ENCODE peak calls at places on chromosomes 13 and 19, in eight cellular contexts. One of them, this sample, is unnamed.

GRCh38 chr19:17309962-17310461 is 649 bp downstream of the DDA1 start:
- DNase-seq in NT2/D1: no peak
- DNase-seq in NCI-H345: no peak
- DNase-seq in T47D: no peak
- DNase-seq in stimulated activated CD4-positive, alpha-beta T cell treated with anti-CD3 and anti-CD28 coated beads, Interleukin-12 subunit alpha, Interleukin-12 subunit beta, amount 100 ng/mL, for 24 hours: no peak
- DNase-seq in AG09319: no peak
- DNase-seq in EH: no peak
- DNase-seq in activated gamma-delta T cell treated with anti-CD3 and anti-CD28 coated beads, Interleukin-2, amount 50 U/mL, for 16 hours: no peak
- DNase-seq in this sample: no peak

GRCh38 chr19:43316591-43317319 is 36.7 kb upstream of the CD177 start:
- DNase-seq in NT2/D1: no peak
- DNase-seq in NCI-H345: no peak
- DNase-seq in T47D: peak
- DNase-seq in stimulated activated CD4-positive, alpha-beta T cell treated with anti-CD3 and anti-CD28 coated beads, Interleukin-12 subunit alpha, Interleukin-12 subunit beta, amount 100 ng/mL, for 24 hours: no peak
- DNase-seq in AG09319: no peak
- DNase-seq in EH: peak
- DNase-seq in activated gamma-delta T cell treated with anti-CD3 and anti-CD28 coated beads, Interleukin-2, amount 50 U/mL, for 16 hours: no peak
- DNase-seq in this sample: no peak

GRCh38 chr19:41373993-41374392 is 2.3 kb upstream of the TMEM91 start:
- DNase-seq in NT2/D1: no peak
- DNase-seq in NCI-H345: peak
- DNase-seq in T47D: no peak
- DNase-seq in stimulated activated CD4-positive, alpha-beta T cell treated with anti-CD3 and anti-CD28 coated beads, Interleukin-12 subunit alpha, Interleukin-12 subunit beta, amount 100 ng/mL, for 24 hours: no peak
- DNase-seq in AG09319: peak
- DNase-seq in EH: peak
- DNase-seq in activated gamma-delta T cell treated with anti-CD3 and anti-CD28 coated beads, Interleukin-2, amount 50 U/mL, for 16 hours: no peak
- DNase-seq in this sample: peak

GRCh38 chr19:17335575-17335974 is 920 bp upstream of the ANO8 start:
- DNase-seq in NT2/D1: no peak
- DNase-seq in NCI-H345: no peak
- DNase-seq in T47D: no peak
- DNase-seq in stimulated activated CD4-positive, alpha-beta T cell treated with anti-CD3 and anti-CD28 coated beads, Interleukin-12 subunit alpha, Interleukin-12 subunit beta, amount 100 ng/mL, for 24 hours: no peak
- DNase-seq in AG09319: no peak
- DNase-seq in EH: no peak
- DNase-seq in activated gamma-delta T cell treated with anti-CD3 and anti-CD28 coated beads, Interleukin-2, amount 50 U/mL, for 16 hours: no peak
- DNase-seq in this sample: no peak

GRCh38 chr13:83819156-83819555 is 63.1 kb downstream of the SLITRK1 start:
- DNase-seq in NT2/D1: no peak
- DNase-seq in NCI-H345: no peak
- DNase-seq in T47D: no peak
- DNase-seq in stimulated activated CD4-positive, alpha-beta T cell treated with anti-CD3 and anti-CD28 coated beads, Interleukin-12 subunit alpha, Interleukin-12 subunit beta, amount 100 ng/mL, for 24 hours: no peak
- DNase-seq in AG09319: no peak
- DNase-seq in EH: peak
- DNase-seq in activated gamma-delta T cell treated with anti-CD3 and anti-CD28 coated beads, Interleukin-2, amount 50 U/mL, for 16 hours: no peak
- DNase-seq in this sample: no peak

GRCh38 chr19:33132425-33132824 is 511 bp downstream of the WDR88 start:
- DNase-seq in NT2/D1: no peak
- DNase-seq in NCI-H345: no peak
- DNase-seq in T47D: no peak
- DNase-seq in stimulated activated CD4-positive, alpha-beta T cell treated with anti-CD3 and anti-CD28 coated beads, Interleukin-12 subunit alpha, Interleukin-12 subunit beta, amount 100 ng/mL, for 24 hours: no peak
- DNase-seq in AG09319: no peak
- DNase-seq in EH: no peak
- DNase-seq in activated gamma-delta T cell treated with anti-CD3 and anti-CD28 coated beads, Interleukin-2, amount 50 U/mL, for 16 hours: no peak
- DNase-seq in this sample: no peak

GRCh38 chr13:98466634-98467236 is 110.2 kb downstream of the STK24 start:
- DNase-seq in NT2/D1: no peak
- DNase-seq in NCI-H345: peak
- DNase-seq in T47D: peak
- DNase-seq in stimulated activated CD4-positive, alpha-beta T cell treated with anti-CD3 and anti-CD28 coated beads, Interleukin-12 subunit alpha, Interleukin-12 subunit beta, amount 100 ng/mL, for 24 hours: no peak
- DNase-seq in AG09319: no peak
- DNase-seq in EH: peak
- DNase-seq in activated gamma-delta T cell treated with anti-CD3 and anti-CD28 coated beads, Interleukin-2, amount 50 U/mL, for 16 hours: no peak
- DNase-seq in this sample: peak

GRCh38 chr19:2719910-2720776 is 1.0 kb downstream of the DIRAS1 start:
- DNase-seq in NT2/D1: no peak
- DNase-seq in NCI-H345: no peak
- DNase-seq in T47D: no peak
- DNase-seq in stimulated activated CD4-positive, alpha-beta T cell treated with anti-CD3 and anti-CD28 coated beads, Interleukin-12 subunit alpha, Interleukin-12 subunit beta, amount 100 ng/mL, for 24 hours: no peak
- DNase-seq in AG09319: no peak
- DNase-seq in EH: peak
- DNase-seq in activated gamma-delta T cell treated with anti-CD3 and anti-CD28 coated beads, Interleukin-2, amount 50 U/mL, for 16 hours: no peak
- DNase-seq in this sample: no peak

GRCh38 chr13:75633285-75633684 is 2.8 kb upstream of the LMO7 start:
- DNase-seq in NT2/D1: no peak
- DNase-seq in NCI-H345: no peak
- DNase-seq in T47D: no peak
- DNase-seq in stimulated activated CD4-positive, alpha-beta T cell treated with anti-CD3 and anti-CD28 coated beads, Interleukin-12 subunit alpha, Interleukin-12 subunit beta, amount 100 ng/mL, for 24 hours: no peak
- DNase-seq in AG09319: no peak
- DNase-seq in EH: peak
- DNase-seq in activated gamma-delta T cell treated with anti-CD3 and anti-CD28 coated beads, Interleukin-2, amount 50 U/mL, for 16 hours: no peak
- DNase-seq in this sample: no peak

GRCh38 chr13:25844559-25845434 is 207.0 kb downstream of the SHISA2 start:
- DNase-seq in NT2/D1: no peak
- DNase-seq in NCI-H345: no peak
- DNase-seq in T47D: no peak
- DNase-seq in stimulated activated CD4-positive, alpha-beta T cell treated with anti-CD3 and anti-CD28 coated beads, Interleukin-12 subunit alpha, Interleukin-12 subunit beta, amount 100 ng/mL, for 24 hours: no peak
- DNase-seq in AG09319: no peak
- DNase-seq in EH: no peak
- DNase-seq in activated gamma-delta T cell treated with anti-CD3 and anti-CD28 coated beads, Interleukin-2, amount 50 U/mL, for 16 hours: no peak
- DNase-seq in this sample: no peak

GRCh38 chr13:70448820-70449219 is 340.6 kb upstream of the KLHL1 start:
- DNase-seq in NT2/D1: no peak
- DNase-seq in NCI-H345: no peak
- DNase-seq in T47D: no peak
- DNase-seq in stimulated activated CD4-positive, alpha-beta T cell treated with anti-CD3 and anti-CD28 coated beads, Interleukin-12 subunit alpha, Interleukin-12 subunit beta, amount 100 ng/mL, for 24 hours: no peak
- DNase-seq in AG09319: no peak
- DNase-seq in EH: no peak
- DNase-seq in activated gamma-delta T cell treated with anti-CD3 and anti-CD28 coated beads, Interleukin-2, amount 50 U/mL, for 16 hours: no peak
- DNase-seq in this sample: no peak

GRCh38 chr13:51799261-51799660 is 4.7 kb downstream of the DHRS12 start:
- DNase-seq in NT2/D1: no peak
- DNase-seq in NCI-H345: no peak
- DNase-seq in T47D: no peak
- DNase-seq in stimulated activated CD4-positive, alpha-beta T cell treated with anti-CD3 and anti-CD28 coated beads, Interleukin-12 subunit alpha, Interleukin-12 subunit beta, amount 100 ng/mL, for 24 hours: no peak
- DNase-seq in AG09319: no peak
- DNase-seq in EH: no peak
- DNase-seq in activated gamma-delta T cell treated with anti-CD3 and anti-CD28 coated beads, Interleukin-2, amount 50 U/mL, for 16 hours: no peak
- DNase-seq in this sample: no peak

GRCh38 chr19:48394331-48395169 is 1.1 kb downstream of the GRIN2D start:
- DNase-seq in NT2/D1: no peak
- DNase-seq in NCI-H345: no peak
- DNase-seq in T47D: no peak
- DNase-seq in stimulated activated CD4-positive, alpha-beta T cell treated with anti-CD3 and anti-CD28 coated beads, Interleukin-12 subunit alpha, Interleukin-12 subunit beta, amount 100 ng/mL, for 24 hours: no peak
- DNase-seq in AG09319: no peak
- DNase-seq in EH: peak
- DNase-seq in activated gamma-delta T cell treated with anti-CD3 and anti-CD28 coated beads, Interleukin-2, amount 50 U/mL, for 16 hours: no peak
- DNase-seq in this sample: no peak

GRCh38 chr13:96925869-96926628 is 68.2 kb downstream of the OXGR1 start:
- DNase-seq in NT2/D1: no peak
- DNase-seq in NCI-H345: no peak
- DNase-seq in T47D: peak
- DNase-seq in stimulated activated CD4-positive, alpha-beta T cell treated with anti-CD3 and anti-CD28 coated beads, Interleukin-12 subunit alpha, Interleukin-12 subunit beta, amount 100 ng/mL, for 24 hours: no peak
- DNase-seq in AG09319: no peak
- DNase-seq in EH: no peak
- DNase-seq in activated gamma-delta T cell treated with anti-CD3 and anti-CD28 coated beads, Interleukin-2, amount 50 U/mL, for 16 hours: no peak
- DNase-seq in this sample: no peak

GRCh38 chr13:113520571-113520970 is 30.1 kb upstream of the DCUN1D2 start:
- DNase-seq in NT2/D1: no peak
- DNase-seq in NCI-H345: no peak
- DNase-seq in T47D: no peak
- DNase-seq in stimulated activated CD4-positive, alpha-beta T cell treated with anti-CD3 and anti-CD28 coated beads, Interleukin-12 subunit alpha, Interleukin-12 subunit beta, amount 100 ng/mL, for 24 hours: no peak
- DNase-seq in AG09319: no peak
- DNase-seq in EH: no peak
- DNase-seq in activated gamma-delta T cell treated with anti-CD3 and anti-CD28 coated beads, Interleukin-2, amount 50 U/mL, for 16 hours: no peak
- DNase-seq in this sample: no peak

GRCh38 chr19:17829855-17830566 is 8.7 kb upstream of the INSL3 start:
- DNase-seq in NT2/D1: peak
- DNase-seq in NCI-H345: peak
- DNase-seq in T47D: peak
- DNase-seq in stimulated activated CD4-positive, alpha-beta T cell treated with anti-CD3 and anti-CD28 coated beads, Interleukin-12 subunit alpha, Interleukin-12 subunit beta, amount 100 ng/mL, for 24 hours: no peak
- DNase-seq in AG09319: no peak
- DNase-seq in EH: peak
- DNase-seq in activated gamma-delta T cell treated with anti-CD3 and anti-CD28 coated beads, Interleukin-2, amount 50 U/mL, for 16 hours: no peak
- DNase-seq in this sample: peak

GRCh38 chr13:112783135-112783945 is 93.5 kb downstream of the ATP11A start:
- DNase-seq in NT2/D1: no peak
- DNase-seq in NCI-H345: no peak
- DNase-seq in T47D: no peak
- DNase-seq in stimulated activated CD4-positive, alpha-beta T cell treated with anti-CD3 and anti-CD28 coated beads, Interleukin-12 subunit alpha, Interleukin-12 subunit beta, amount 100 ng/mL, for 24 hours: no peak
- DNase-seq in AG09319: no peak
- DNase-seq in EH: peak
- DNase-seq in activated gamma-delta T cell treated with anti-CD3 and anti-CD28 coated beads, Interleukin-2, amount 50 U/mL, for 16 hours: no peak
- DNase-seq in this sample: no peak

GRCh38 chr19:2195361-2195760 is 31.6 kb downstream of the DOT1L start:
- DNase-seq in NT2/D1: no peak
- DNase-seq in NCI-H345: no peak
- DNase-seq in T47D: no peak
- DNase-seq in stimulated activated CD4-positive, alpha-beta T cell treated with anti-CD3 and anti-CD28 coated beads, Interleukin-12 subunit alpha, Interleukin-12 subunit beta, amount 100 ng/mL, for 24 hours: no peak
- DNase-seq in AG09319: no peak
- DNase-seq in EH: no peak
- DNase-seq in activated gamma-delta T cell treated with anti-CD3 and anti-CD28 coated beads, Interleukin-2, amount 50 U/mL, for 16 hours: no peak
- DNase-seq in this sample: no peak

GRCh38 chr13:40539954-40540706 is 126.3 kb downstream of the FOXO1 start:
- DNase-seq in NT2/D1: peak
- DNase-seq in NCI-H345: no peak
- DNase-seq in T47D: peak
- DNase-seq in stimulated activated CD4-positive, alpha-beta T cell treated with anti-CD3 and anti-CD28 coated beads, Interleukin-12 subunit alpha, Interleukin-12 subunit beta, amount 100 ng/mL, for 24 hours: no peak
- DNase-seq in AG09319: no peak
- DNase-seq in EH: peak
- DNase-seq in activated gamma-delta T cell treated with anti-CD3 and anti-CD28 coated beads, Interleukin-2, amount 50 U/mL, for 16 hours: no peak
- DNase-seq in this sample: no peak

GRCh38 chr13:105969761-105970160 is 565.7 kb downstream of the EFNB2 start:
- DNase-seq in NT2/D1: no peak
- DNase-seq in NCI-H345: no peak
- DNase-seq in T47D: peak
- DNase-seq in stimulated activated CD4-positive, alpha-beta T cell treated with anti-CD3 and anti-CD28 coated beads, Interleukin-12 subunit alpha, Interleukin-12 subunit beta, amount 100 ng/mL, for 24 hours: no peak
- DNase-seq in AG09319: no peak
- DNase-seq in EH: peak
- DNase-seq in activated gamma-delta T cell treated with anti-CD3 and anti-CD28 coated beads, Interleukin-2, amount 50 U/mL, for 16 hours: no peak
- DNase-seq in this sample: no peak

GRCh38 chr19:2015611-2015950 is at the start of gene BTBD2:
- DNase-seq in NT2/D1: no peak
- DNase-seq in NCI-H345: peak
- DNase-seq in T47D: peak
- DNase-seq in stimulated activated CD4-positive, alpha-beta T cell treated with anti-CD3 and anti-CD28 coated beads, Interleukin-12 subunit alpha, Interleukin-12 subunit beta, amount 100 ng/mL, for 24 hours: no peak
- DNase-seq in AG09319: peak
- DNase-seq in EH: peak
- DNase-seq in activated gamma-delta T cell treated with anti-CD3 and anti-CD28 coated beads, Interleukin-2, amount 50 U/mL, for 16 hours: no peak
- DNase-seq in this sample: peak

GRCh38 chr19:32830231-32831014 is 39.1 kb downstream of the SLC7A9 start:
- DNase-seq in NT2/D1: no peak
- DNase-seq in NCI-H345: no peak
- DNase-seq in T47D: no peak
- DNase-seq in stimulated activated CD4-positive, alpha-beta T cell treated with anti-CD3 and anti-CD28 coated beads, Interleukin-12 subunit alpha, Interleukin-12 subunit beta, amount 100 ng/mL, for 24 hours: no peak
- DNase-seq in AG09319: no peak
- DNase-seq in EH: peak
- DNase-seq in activated gamma-delta T cell treated with anti-CD3 and anti-CD28 coated beads, Interleukin-2, amount 50 U/mL, for 16 hours: no peak
- DNase-seq in this sample: no peak

GRCh38 chr19:49212302-49212701 is 54.7 kb downstream of the TRPM4 start:
- DNase-seq in NT2/D1: no peak
- DNase-seq in NCI-H345: peak
- DNase-seq in T47D: peak
- DNase-seq in stimulated activated CD4-positive, alpha-beta T cell treated with anti-CD3 and anti-CD28 coated beads, Interleukin-12 subunit alpha, Interleukin-12 subunit beta, amount 100 ng/mL, for 24 hours: no peak
- DNase-seq in AG09319: no peak
- DNase-seq in EH: no peak
- DNase-seq in activated gamma-delta T cell treated with anti-CD3 and anti-CD28 coated beads, Interleukin-2, amount 50 U/mL, for 16 hours: no peak
- DNase-seq in this sample: no peak

GRCh38 chr19:52658595-52658994 is 20.4 kb upstream of the ZNF83 start:
- DNase-seq in NT2/D1: no peak
- DNase-seq in NCI-H345: no peak
- DNase-seq in T47D: no peak
- DNase-seq in stimulated activated CD4-positive, alpha-beta T cell treated with anti-CD3 and anti-CD28 coated beads, Interleukin-12 subunit alpha, Interleukin-12 subunit beta, amount 100 ng/mL, for 24 hours: no peak
- DNase-seq in AG09319: no peak
- DNase-seq in EH: no peak
- DNase-seq in activated gamma-delta T cell treated with anti-CD3 and anti-CD28 coated beads, Interleukin-2, amount 50 U/mL, for 16 hours: no peak
- DNase-seq in this sample: no peak

GRCh38 chr19:4140237-4140711 is 13.2 kb upstream of the CREB3L3 start:
- DNase-seq in NT2/D1: peak
- DNase-seq in NCI-H345: peak
- DNase-seq in T47D: peak
- DNase-seq in stimulated activated CD4-positive, alpha-beta T cell treated with anti-CD3 and anti-CD28 coated beads, Interleukin-12 subunit alpha, Interleukin-12 subunit beta, amount 100 ng/mL, for 24 hours: no peak
- DNase-seq in AG09319: no peak
- DNase-seq in EH: peak
- DNase-seq in activated gamma-delta T cell treated with anti-CD3 and anti-CD28 coated beads, Interleukin-2, amount 50 U/mL, for 16 hours: no peak
- DNase-seq in this sample: peak

GRCh38 chr19:42132851-42133528 is 744 bp upstream of the POU2F2 start:
- DNase-seq in NT2/D1: no peak
- DNase-seq in NCI-H345: peak
- DNase-seq in T47D: peak
- DNase-seq in stimulated activated CD4-positive, alpha-beta T cell treated with anti-CD3 and anti-CD28 coated beads, Interleukin-12 subunit alpha, Interleukin-12 subunit beta, amount 100 ng/mL, for 24 hours: peak
- DNase-seq in AG09319: no peak
- DNase-seq in EH: peak
- DNase-seq in activated gamma-delta T cell treated with anti-CD3 and anti-CD28 coated beads, Interleukin-2, amount 50 U/mL, for 16 hours: peak
- DNase-seq in this sample: peak

GRCh38 chr13:87122551-87122950 is 548.6 kb upstream of the SLITRK5 start:
- DNase-seq in NT2/D1: no peak
- DNase-seq in NCI-H345: no peak
- DNase-seq in T47D: no peak
- DNase-seq in stimulated activated CD4-positive, alpha-beta T cell treated with anti-CD3 and anti-CD28 coated beads, Interleukin-12 subunit alpha, Interleukin-12 subunit beta, amount 100 ng/mL, for 24 hours: no peak
- DNase-seq in AG09319: no peak
- DNase-seq in EH: no peak
- DNase-seq in activated gamma-delta T cell treated with anti-CD3 and anti-CD28 coated beads, Interleukin-2, amount 50 U/mL, for 16 hours: no peak
- DNase-seq in this sample: no peak

GRCh38 chr19:959935-960502 is 24.1 kb upstream of the WDR18 start:
- DNase-seq in NT2/D1: peak
- DNase-seq in NCI-H345: no peak
- DNase-seq in T47D: peak
- DNase-seq in stimulated activated CD4-positive, alpha-beta T cell treated with anti-CD3 and anti-CD28 coated beads, Interleukin-12 subunit alpha, Interleukin-12 subunit beta, amount 100 ng/mL, for 24 hours: no peak
- DNase-seq in AG09319: no peak
- DNase-seq in EH: no peak
- DNase-seq in activated gamma-delta T cell treated with anti-CD3 and anti-CD28 coated beads, Interleukin-2, amount 50 U/mL, for 16 hours: no peak
- DNase-seq in this sample: no peak

GRCh38 chr13:79108914-79109643 is 297.0 kb downstream of the RBM26 start:
- DNase-seq in NT2/D1: no peak
- DNase-seq in NCI-H345: peak
- DNase-seq in T47D: peak
- DNase-seq in stimulated activated CD4-positive, alpha-beta T cell treated with anti-CD3 and anti-CD28 coated beads, Interleukin-12 subunit alpha, Interleukin-12 subunit beta, amount 100 ng/mL, for 24 hours: no peak
- DNase-seq in AG09319: no peak
- DNase-seq in EH: no peak
- DNase-seq in activated gamma-delta T cell treated with anti-CD3 and anti-CD28 coated beads, Interleukin-2, amount 50 U/mL, for 16 hours: no peak
- DNase-seq in this sample: no peak

GRCh38 chr19:46863818-46864629 is 3.2 kb downstream of the ARHGAP35 start:
- DNase-seq in NT2/D1: no peak
- DNase-seq in NCI-H345: no peak
- DNase-seq in T47D: peak
- DNase-seq in stimulated activated CD4-positive, alpha-beta T cell treated with anti-CD3 and anti-CD28 coated beads, Interleukin-12 subunit alpha, Interleukin-12 subunit beta, amount 100 ng/mL, for 24 hours: no peak
- DNase-seq in AG09319: peak
- DNase-seq in EH: peak
- DNase-seq in activated gamma-delta T cell treated with anti-CD3 and anti-CD28 coated beads, Interleukin-2, amount 50 U/mL, for 16 hours: no peak
- DNase-seq in this sample: no peak

GRCh38 chr19:18119243-18120105 is 21.9 kb downstream of the MAST3 start:
- DNase-seq in NT2/D1: no peak
- DNase-seq in NCI-H345: no peak
- DNase-seq in T47D: no peak
- DNase-seq in stimulated activated CD4-positive, alpha-beta T cell treated with anti-CD3 and anti-CD28 coated beads, Interleukin-12 subunit alpha, Interleukin-12 subunit beta, amount 100 ng/mL, for 24 hours: no peak
- DNase-seq in AG09319: no peak
- DNase-seq in EH: no peak
- DNase-seq in activated gamma-delta T cell treated with anti-CD3 and anti-CD28 coated beads, Interleukin-2, amount 50 U/mL, for 16 hours: no peak
- DNase-seq in this sample: no peak

This sample was measured in D721Med.